ENCODE peak calls at places on chromosomes 16 and 17, in six cellular contexts. One of them, this sample, is unnamed.

GRCh38 chr17:29384901-29385300 is 5.3 kb upstream of the TAOK1 start:
- DNase-seq in A549: no peak
- DNase-seq in uterus: no peak
- DNase-seq in sigmoid colon: no peak
- DNase-seq in K562: no peak
- DNase-seq in GM12891: no peak
- DNase-seq in this sample: no peak

GRCh38 chr17:1434150-1434549 is 21.9 kb downstream of the CRK start:
- DNase-seq in A549: no peak
- DNase-seq in uterus: peak
- DNase-seq in sigmoid colon: no peak
- DNase-seq in K562: no peak
- DNase-seq in GM12891: no peak
- DNase-seq in this sample: no peak

GRCh38 chr17:67800495-67800928 is 24.8 kb upstream of the BPTF start:
- DNase-seq in A549: peak
- DNase-seq in uterus: peak
- DNase-seq in sigmoid colon: peak
- DNase-seq in K562: peak
- DNase-seq in GM12891: peak
- DNase-seq in this sample: peak

GRCh38 chr17:68457168-68457538 is at the start of gene WIPI1:
- DNase-seq in A549: no peak
- DNase-seq in uterus: peak
- DNase-seq in sigmoid colon: peak
- DNase-seq in K562: no peak
- DNase-seq in GM12891: no peak
- DNase-seq in this sample: no peak

GRCh38 chr17:3917391-3917931 is 1.2 kb upstream of the P2RX1 start:
- DNase-seq in A549: no peak
- DNase-seq in uterus: no peak
- DNase-seq in sigmoid colon: no peak
- DNase-seq in K562: peak
- DNase-seq in GM12891: no peak
- DNase-seq in this sample: no peak

GRCh38 chr17:2563061-2563460 is 30.4 kb upstream of the PAFAH1B1 start:
- DNase-seq in A549: no peak
- DNase-seq in uterus: no peak
- DNase-seq in sigmoid colon: no peak
- DNase-seq in K562: no peak
- DNase-seq in GM12891: no peak
- DNase-seq in this sample: no peak

GRCh38 chr16:72013888-72014538 is 5.5 kb downstream of the DHODH start:
- DNase-seq in A549: no peak
- DNase-seq in uterus: no peak
- DNase-seq in sigmoid colon: no peak
- DNase-seq in K562: peak
- DNase-seq in GM12891: no peak
- DNase-seq in this sample: no peak

GRCh38 chr17:63450551-63450950 is 4.4 kb upstream of the CYB561 start:
- DNase-seq in A549: no peak
- DNase-seq in uterus: no peak
- DNase-seq in sigmoid colon: no peak
- DNase-seq in K562: no peak
- DNase-seq in GM12891: no peak
- DNase-seq in this sample: no peak

GRCh38 chr17:73338050-73338491 is 26.3 kb upstream of the CDC42EP4 start:
- DNase-seq in A549: no peak
- DNase-seq in uterus: peak
- DNase-seq in sigmoid colon: no peak
- DNase-seq in K562: no peak
- DNase-seq in GM12891: no peak
- DNase-seq in this sample: no peak

GRCh38 chr17:73342057-73342522 is 30.3 kb upstream of the CDC42EP4 start:
- DNase-seq in A549: peak
- DNase-seq in uterus: peak
- DNase-seq in sigmoid colon: peak
- DNase-seq in K562: no peak
- DNase-seq in GM12891: no peak
- DNase-seq in this sample: no peak

GRCh38 chr17:73338566-73339247 is 26.9 kb upstream of the CDC42EP4 start:
- DNase-seq in A549: no peak
- DNase-seq in uterus: no peak
- DNase-seq in sigmoid colon: no peak
- DNase-seq in K562: no peak
- DNase-seq in GM12891: no peak
- DNase-seq in this sample: no peak

GRCh38 chr17:73341350-73342056 is 29.7 kb upstream of the CDC42EP4 start:
- DNase-seq in A549: no peak
- DNase-seq in uterus: peak
- DNase-seq in sigmoid colon: no peak
- DNase-seq in K562: no peak
- DNase-seq in GM12891: no peak
- DNase-seq in this sample: no peak

DNA sequence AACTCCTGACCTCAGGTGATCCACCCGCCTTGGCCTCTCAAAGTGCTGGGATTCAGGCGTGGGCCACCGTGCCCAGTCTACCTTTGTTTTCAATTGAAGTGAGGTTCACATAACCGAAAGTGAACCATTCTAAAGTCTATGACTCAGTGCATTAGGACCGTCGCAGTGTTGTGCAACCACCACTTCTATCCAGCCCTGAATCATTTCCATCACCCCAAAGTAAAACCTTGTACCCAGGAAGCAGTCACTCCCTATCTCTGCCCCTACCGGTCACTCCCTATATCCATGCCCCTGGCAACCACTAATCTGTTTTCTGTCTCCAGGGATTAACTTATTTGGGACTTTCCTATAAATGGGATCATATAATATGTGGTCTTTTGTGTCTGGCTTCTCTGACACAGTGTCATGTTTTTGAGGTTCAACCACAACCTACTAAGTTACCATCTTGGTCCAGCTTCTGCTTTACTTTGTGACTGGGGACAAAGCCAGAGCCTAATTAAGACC is 28.3 kb upstream of the CDC42EP4 start:
- DNase-seq in A549: peak
- DNase-seq in uterus: peak
- DNase-seq in sigmoid colon: peak
- DNase-seq in K562: no peak
- DNase-seq in GM12891: no peak
- DNase-seq in this sample: no peak
- TF ChIP-seq POLR2A in A549: no peak
- TF ChIP-seq POLR2A in uterus: no peak
- TF ChIP-seq POLR2A in sigmoid colon: no peak
- TF ChIP-seq POLR2A in K562: no peak
- TF ChIP-seq POLR2A in GM12891: no peak
- TF ChIP-seq POLR2A in this sample: no peak

GRCh38 chr16:84369105-84369504 is 767 bp downstream of the ATP2C2 start:
- DNase-seq in A549: no peak
- DNase-seq in uterus: no peak
- DNase-seq in sigmoid colon: no peak
- DNase-seq in K562: no peak
- DNase-seq in GM12891: no peak
- DNase-seq in this sample: no peak

GRCh38 chr16:84367750-84368320 is 503 bp upstream of the ATP2C2 start:
- DNase-seq in A549: no peak
- DNase-seq in uterus: no peak
- DNase-seq in sigmoid colon: no peak
- DNase-seq in K562: no peak
- DNase-seq in GM12891: no peak
- DNase-seq in this sample: no peak

GRCh38 chr16:84369938-84370627 is 1.7 kb downstream of the ATP2C2 start:
- DNase-seq in A549: no peak
- DNase-seq in uterus: no peak
- DNase-seq in sigmoid colon: no peak
- DNase-seq in K562: no peak
- DNase-seq in GM12891: no peak
- DNase-seq in this sample: no peak

GRCh38 chr16:84367297-84367680 is 1.0 kb upstream of the ATP2C2 start:
- DNase-seq in A549: no peak
- DNase-seq in uterus: no peak
- DNase-seq in sigmoid colon: no peak
- DNase-seq in K562: no peak
- DNase-seq in GM12891: no peak
- DNase-seq in this sample: no peak

DNA sequence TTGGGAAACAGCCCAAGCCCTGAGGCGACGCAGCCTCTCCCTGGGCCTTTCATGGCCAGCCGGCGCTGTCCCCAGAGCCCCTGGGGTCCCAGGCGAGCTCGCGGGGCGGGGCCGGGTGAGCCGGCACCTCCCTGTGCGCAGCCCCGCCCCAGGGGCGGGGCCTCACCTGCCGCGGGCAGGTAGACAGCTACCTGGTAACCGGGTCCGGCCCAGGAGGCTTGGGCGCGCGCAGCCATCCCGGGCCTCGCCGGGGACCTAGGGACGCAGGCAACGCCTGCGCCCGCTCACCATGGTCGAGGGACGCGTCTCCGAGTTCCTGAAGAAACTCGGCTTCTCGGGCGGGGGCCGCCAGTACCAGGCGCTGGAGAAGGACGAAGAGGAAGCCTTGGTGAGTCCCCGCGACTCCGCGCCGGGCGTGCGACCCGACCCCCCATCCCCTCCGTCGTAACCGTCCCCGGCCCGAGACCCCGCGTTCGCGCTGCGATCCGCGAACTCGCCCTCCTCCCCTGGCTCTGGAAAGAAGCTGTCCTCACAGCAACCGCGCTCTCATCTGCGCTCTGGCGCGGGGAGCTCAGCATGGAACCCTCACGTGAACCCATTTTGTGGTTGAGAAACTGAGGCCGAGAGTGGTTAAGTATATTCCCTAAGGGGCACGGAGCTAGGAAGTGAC is at the start of gene ATP2C2:
- DNase-seq in A549: no peak
- DNase-seq in uterus: no peak
- DNase-seq in sigmoid colon: no peak
- DNase-seq in K562: no peak
- DNase-seq in GM12891: no peak
- DNase-seq in this sample: no peak
- TF ChIP-seq POLR2A in A549: no peak
- TF ChIP-seq POLR2A in uterus: no peak
- TF ChIP-seq POLR2A in sigmoid colon: no peak
- TF ChIP-seq POLR2A in K562: no peak
- TF ChIP-seq POLR2A in GM12891: no peak
- TF ChIP-seq POLR2A in this sample: no peak

GRCh38 chr17:16217002-16217635 is at the start of gene PIGL:
- DNase-seq in A549: peak
- DNase-seq in uterus: peak
- DNase-seq in sigmoid colon: peak
- DNase-seq in K562: peak
- DNase-seq in GM12891: peak
- DNase-seq in this sample: peak
- TF ChIP-seq POLR2A in A549: peak
- TF ChIP-seq POLR2A in uterus: no peak
- TF ChIP-seq POLR2A in sigmoid colon: no peak
- TF ChIP-seq POLR2A in K562: peak
- TF ChIP-seq POLR2A in GM12891: peak
- TF ChIP-seq POLR2A in this sample: peak

GRCh38 chr17:39450051-39450450 is 1.0 kb downstream of the MED1 start:
- DNase-seq in A549: no peak
- DNase-seq in uterus: no peak
- DNase-seq in sigmoid colon: peak
- DNase-seq in K562: no peak
- DNase-seq in GM12891: no peak
- DNase-seq in this sample: no peak

GRCh38 chr17:39455919-39456318 is 4.9 kb upstream of the MED1 start:
- DNase-seq in A549: no peak
- DNase-seq in uterus: no peak
- DNase-seq in sigmoid colon: peak
- DNase-seq in K562: no peak
- DNase-seq in GM12891: no peak
- DNase-seq in this sample: no peak

DNA sequence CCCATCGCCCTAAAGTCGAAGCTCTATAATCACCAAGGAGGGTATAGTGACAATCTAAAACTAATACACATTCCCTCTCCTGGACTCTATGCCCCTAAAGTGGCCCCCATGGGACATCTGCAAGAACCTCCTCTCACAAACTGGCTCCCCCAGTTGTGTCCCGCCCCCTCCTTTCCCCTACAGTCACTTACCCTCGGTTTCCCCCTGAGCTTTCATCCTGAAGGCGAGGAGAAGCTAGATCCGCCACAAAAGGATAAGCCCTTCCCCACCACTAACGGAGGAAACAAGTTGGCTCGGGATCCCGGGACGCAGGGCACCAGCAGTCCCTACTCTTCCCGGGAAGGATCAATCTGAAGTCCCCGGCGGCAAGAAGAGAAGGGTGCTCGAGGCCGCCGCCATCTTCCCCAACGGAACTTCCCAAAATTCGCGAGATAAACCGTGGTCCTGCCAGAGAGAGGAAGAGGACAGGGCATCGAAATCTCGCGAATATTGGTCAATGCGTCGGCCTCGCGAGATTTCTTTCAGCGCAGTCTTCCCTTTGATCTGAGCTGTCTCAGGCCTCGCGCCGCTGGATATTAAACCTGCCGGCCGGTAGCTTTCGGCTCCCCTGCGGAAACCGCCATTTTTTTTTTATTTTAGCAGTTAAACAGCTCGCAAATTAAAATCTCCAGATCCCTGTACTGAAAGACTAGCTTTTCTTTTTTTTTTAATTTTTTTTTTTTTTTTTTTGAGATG is at the start of gene MED1:
- DNase-seq in A549: peak
- DNase-seq in uterus: peak
- DNase-seq in sigmoid colon: peak
- DNase-seq in K562: peak
- DNase-seq in GM12891: peak
- DNase-seq in this sample: peak
- TF ChIP-seq POLR2A in A549: peak
- TF ChIP-seq POLR2A in uterus: peak
- TF ChIP-seq POLR2A in sigmoid colon: peak
- TF ChIP-seq POLR2A in K562: peak
- TF ChIP-seq POLR2A in GM12891: peak
- TF ChIP-seq POLR2A in this sample: peak

GRCh38 chr16:86395477-86395876 is 114.8 kb upstream of the FOXF1 start:
- DNase-seq in A549: no peak
- DNase-seq in uterus: no peak
- DNase-seq in sigmoid colon: no peak
- DNase-seq in K562: no peak
- DNase-seq in GM12891: no peak
- DNase-seq in this sample: no peak

GRCh38 chr16:86398622-86399021 is 111.7 kb upstream of the FOXF1 start:
- DNase-seq in A549: no peak
- DNase-seq in uterus: no peak
- DNase-seq in sigmoid colon: no peak
- DNase-seq in K562: no peak
- DNase-seq in GM12891: no peak
- DNase-seq in this sample: no peak

GRCh38 chr16:86396318-86396882 is 113.9 kb upstream of the FOXF1 start:
- DNase-seq in A549: no peak
- DNase-seq in uterus: peak
- DNase-seq in sigmoid colon: peak
- DNase-seq in K562: no peak
- DNase-seq in GM12891: no peak
- DNase-seq in this sample: no peak

GRCh38 chr16:86398201-86398600 is 112.1 kb upstream of the FOXF1 start:
- DNase-seq in A549: no peak
- DNase-seq in uterus: no peak
- DNase-seq in sigmoid colon: no peak
- DNase-seq in K562: no peak
- DNase-seq in GM12891: no peak
- DNase-seq in this sample: no peak

GRCh38 chr16:86396918-86397317 is 113.4 kb upstream of the FOXF1 start:
- DNase-seq in A549: no peak
- DNase-seq in uterus: peak
- DNase-seq in sigmoid colon: peak
- DNase-seq in K562: no peak
- DNase-seq in GM12891: no peak
- DNase-seq in this sample: no peak
- TF ChIP-seq POLR2A in A549: no peak
- TF ChIP-seq POLR2A in uterus: no peak
- TF ChIP-seq POLR2A in sigmoid colon: no peak
- TF ChIP-seq POLR2A in K562: no peak
- TF ChIP-seq POLR2A in GM12891: no peak
- TF ChIP-seq POLR2A in this sample: no peak

This sample was measured in GM12892.